ENCODE peak calls at places on chromosomes 4 and X, in six cellular contexts. D is osteocyte, X is sigmoid colon, Q is heart right ventricle, B is ovary, M is mucosa of descending colon. S is an unnamed sample.

GRCh38 chr4:6415306-6415705 is 57.1 kb downstream of the PPP2R2C start:
- DNase-seq in D (no peak), X (no peak), Q (no peak), B (no peak), M (no peak), S (no peak)

GRCh38 chr4:77996076-77996475 is 61.0 kb upstream of the FRAS1 start:
- DNase-seq in D (no peak), X (no peak), Q (no peak), B (no peak), M (no peak), S (no peak)

GRCh38 chr4:15601862-15602261 is 53.3 kb downstream of the FBXL5 start:
- DNase-seq in D (no peak), X (no peak), Q (no peak), B (no peak), M (no peak), S (no peak)

GRCh38 chr4:6458528-6458927 is 13.9 kb downstream of the PPP2R2C start:
- DNase-seq in D (no peak), X (no peak), Q (no peak), B (no peak), M (no peak), S (no peak)

GRCh38 chrX:69067841-69068240 is 97.4 kb downstream of the PJA1 start:
- DNase-seq in D (peak), X (peak), Q (no peak), B (no peak), M (no peak), S (no peak)

GRCh38 chr4:4182835-4183568 is 43.7 kb downstream of the OTOP1 start:
- DNase-seq in D (no peak), X (no peak), Q (no peak), B (no peak), M (peak), S (no peak)

GRCh38 chr4:94686086-94686485 is 71.7 kb upstream of the BMPR1B start:
- DNase-seq in D (no peak), X (no peak), Q (no peak), B (no peak), M (no peak), S (no peak)

GRCh38 chr4:23934223-23934622 is 44.4 kb upstream of the PPARGC1A start:
- DNase-seq in D (no peak), X (no peak), Q (no peak), B (no peak), M (no peak), S (no peak)

GRCh38 chr4:80492761-80493160 is 157.2 kb downstream of the CFAP299 start:
- DNase-seq in D (no peak), X (no peak), Q (no peak), B (no peak), M (peak), S (no peak)

GRCh38 chr4:109079731-109080130 is 222.7 kb downstream of the COL25A1 start:
- DNase-seq in D (no peak), X (no peak), Q (no peak), B (no peak), M (no peak), S (no peak)

GRCh38 chr4:155107059-155107458 is 101.4 kb upstream of the NPY2R start:
- DNase-seq in D (no peak), X (no peak), Q (no peak), B (no peak), M (no peak), S (no peak)

GRCh38 chr4:157576671-157577070 is 356.1 kb downstream of the GRIA2 start:
- DNase-seq in D (no peak), X (no peak), Q (no peak), B (no peak), M (no peak), S (no peak)

GRCh38 chr4:165294907-165295306 is 32.6 kb upstream of the MSMO1 start:
- DNase-seq in D (no peak), X (no peak), Q (no peak), B (no peak), M (no peak), S (no peak)

GRCh38 chr4:21452931-21453330 is 495.6 kb downstream of the KCNIP4 start:
- DNase-seq in D (no peak), X (no peak), Q (no peak), B (no peak), M (no peak), S (no peak)

GRCh38 chr4:8307714-8308113 is 38.2 kb downstream of the HTRA3 start:
- DNase-seq in D (no peak), X (peak), Q (no peak), B (no peak), M (no peak), S (no peak)

GRCh38 chr4:156475322-156475721 is 496.3 kb downstream of the PDGFC start:
- DNase-seq in D (no peak), X (no peak), Q (no peak), B (no peak), M (peak), S (no peak)

GRCh38 chrX:18471296-18471695 is 45.9 kb downstream of the CDKL5 start:
- DNase-seq in D (no peak), X (no peak), Q (no peak), B (no peak), M (no peak), S (no peak)

GRCh38 chr4:476501-476900 is 22.5 kb downstream of the ZNF721 start:
- DNase-seq in D (no peak), X (no peak), Q (no peak), B (no peak), M (no peak), S (no peak)

GRCh38 chr4:88008133-88008621 is 742 bp downstream of the PKD2 start:
- DNase-seq in D (no peak), X (peak), Q (peak), B (peak), M (peak), S (no peak)

GRCh38 chr4:81470456-81471327 is 1.0 kb downstream of the RASGEF1B start:
- DNase-seq in D (no peak), X (peak), Q (peak), B (no peak), M (peak), S (peak)

GRCh38 chr4:5051210-5051691 is at the start of gene STK32B:
- DNase-seq in D (peak), X (peak), Q (peak), B (peak), M (peak), S (peak)

GRCh38 chr4:74072739-74073138 is 26.3 kb downstream of the CXCL2 start:
- DNase-seq in D (no peak), X (no peak), Q (no peak), B (no peak), M (no peak), S (no peak)

GRCh38 chrX:46636223-46636622 is 62.7 kb downstream of the CHST7 start:
- DNase-seq in D (no peak), X (no peak), Q (no peak), B (no peak), M (no peak), S (peak)

GRCh38 chr4:87108142-87108546 is 112.3 kb downstream of the KLHL8 start:
- DNase-seq in D (no peak), X (peak), Q (peak), B (no peak), M (no peak), S (no peak)

GRCh38 chr4:26372525-26373172 is 51.8 kb downstream of the RBPJ start:
- DNase-seq in D (no peak), X (no peak), Q (peak), B (no peak), M (peak), S (no peak)

GRCh38 chr4:110292994-110293744 is 94.8 kb upstream of the ELOVL6 start:
- DNase-seq in D (no peak), X (no peak), Q (no peak), B (no peak), M (no peak), S (no peak)

GRCh38 chrX:7133036-7133412 is 14.5 kb upstream of the STS start:
- DNase-seq in D (no peak), X (no peak), Q (peak), B (no peak), M (no peak), S (no peak)

GRCh38 chr4:80361329-80361900 is 25.9 kb downstream of the CFAP299 start:
- DNase-seq in D (no peak), X (no peak), Q (no peak), B (no peak), M (no peak), S (no peak)

GRCh38 chr4:19748911-19749473 is 502.7 kb upstream of the SLIT2 start:
- DNase-seq in D (no peak), X (no peak), Q (no peak), B (no peak), M (peak), S (no peak)

GRCh38 chr4:100722133-100722532 is 204.3 kb upstream of the EMCN start:
- DNase-seq in D (no peak), X (no peak), Q (no peak), B (no peak), M (no peak), S (no peak)

GRCh38 chrX:29071525-29071924 is 484.3 kb downstream of the IL1RAPL1 start:
- DNase-seq in D (no peak), X (no peak), Q (no peak), B (no peak), M (no peak), S (no peak)

GRCh38 chr4:5292091-5292490 is 240.8 kb downstream of the STK32B start:
- DNase-seq in D (no peak), X (no peak), Q (no peak), B (no peak), M (no peak), S (no peak)

GRCh38 chrX:120791013-120791643 is 84.5 kb downstream of the CT47B1 start:
- DNase-seq in D (no peak), X (peak), Q (peak), B (peak), M (peak), S (no peak)

GRCh38 chrX:56800307-56800706 is 71.3 kb downstream of the NBDY start:
- DNase-seq in D (no peak), X (no peak), Q (no peak), B (no peak), M (no peak), S (no peak)

GRCh38 chrX:56800801-56801200 is 71.8 kb downstream of the NBDY start:
- DNase-seq in D (no peak), X (no peak), Q (no peak), B (no peak), M (peak), S (no peak)

GRCh38 chrX:56797966-56798711 is 69.1 kb downstream of the NBDY start:
- DNase-seq in D (peak), X (peak), Q (no peak), B (no peak), M (no peak), S (no peak)

GRCh38 chrX:56796641-56797395 is 67.8 kb downstream of the NBDY start:
- DNase-seq in D (no peak), X (peak), Q (no peak), B (no peak), M (no peak), S (no peak)

DNA sequence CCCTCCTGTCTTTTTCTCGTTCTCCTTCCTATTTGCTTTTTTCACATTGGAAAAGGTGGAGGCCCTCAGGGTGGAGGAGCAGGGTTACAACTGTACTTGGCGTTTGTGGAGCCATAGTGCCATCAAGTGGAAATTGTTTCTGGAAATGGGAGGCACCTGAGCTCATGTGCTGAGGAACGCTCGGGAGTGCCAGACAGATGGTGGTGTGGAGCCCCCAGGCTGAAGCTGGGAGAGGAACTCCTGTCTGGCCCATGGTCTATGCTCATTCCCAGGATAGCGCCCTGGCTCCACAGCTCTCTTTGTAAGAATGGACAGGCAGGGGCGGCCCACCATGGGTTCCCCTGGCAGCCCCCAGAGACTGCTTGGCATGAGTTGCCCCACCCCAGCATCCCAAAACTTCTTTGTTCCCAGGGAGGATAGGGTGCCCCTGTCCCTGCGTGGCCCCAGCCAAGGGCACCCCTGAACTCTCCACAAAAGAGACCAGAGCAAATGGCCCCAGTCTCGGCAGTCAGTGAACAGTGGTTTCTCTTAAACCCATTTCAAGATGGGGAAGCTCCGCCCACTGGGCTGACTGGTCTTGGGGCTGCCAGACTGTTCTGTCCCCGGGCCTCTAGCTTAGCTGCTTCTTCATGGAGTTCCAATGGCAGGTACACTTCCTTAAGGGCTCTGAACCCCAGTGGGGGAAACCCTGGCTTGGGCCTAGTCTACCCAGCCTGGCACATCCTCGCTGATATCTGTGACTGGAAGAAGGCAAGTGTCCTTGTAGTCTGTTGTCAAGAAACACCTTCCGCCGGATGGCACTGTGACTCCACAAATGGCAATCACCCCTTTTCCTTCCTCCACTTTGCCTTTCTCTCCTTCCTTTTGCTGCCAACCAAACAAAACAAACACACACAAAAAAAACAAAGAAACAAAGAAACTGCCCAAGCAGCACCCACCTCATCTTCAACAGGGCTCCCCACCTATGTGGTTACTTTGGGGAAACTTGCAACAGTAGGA is 70.1 kb downstream of the NBDY start:
- DNase-seq in D (peak), X (no peak), Q (no peak), B (no peak), M (no peak), S (no peak)
- TF ChIP-seq CTCF in D (no peak), X (no peak), Q (no peak), B (no peak), M (no peak), S (no peak)

GRCh38 chrX:70554081-70554480 is 109.4 kb downstream of the DLG3 start:
- DNase-seq in D (no peak), X (no peak), Q (no peak), B (no peak), M (no peak), S (no peak)
- TF ChIP-seq CTCF in D (peak), X (no peak), Q (peak), B (peak), M (no peak), S (no peak)

GRCh38 chr4:180960758-180961401 is 1282.3 kb upstream of the TENM3 start:
- DNase-seq in D (no peak), X (no peak), Q (no peak), B (no peak), M (no peak), S (no peak)
- TF ChIP-seq CTCF in D (peak), X (no peak), Q (no peak), B (no peak), M (no peak), S (no peak)

GRCh38 chr4:173748353-173748752 is 218.3 kb upstream of the HAND2 start:
- DNase-seq in D (no peak), X (no peak), Q (no peak), B (no peak), M (peak), S (no peak)
- TF ChIP-seq CTCF in D (no peak), X (no peak), Q (peak), B (no peak), M (no peak), S (no peak)

GRCh38 chr4:104395219-104395618 is 99.5 kb downstream of the CXXC4 start:
- DNase-seq in D (no peak), X (no peak), Q (no peak), B (no peak), M (no peak), S (no peak)

GRCh38 chr4:104393649-104394048 is 101.0 kb downstream of the CXXC4 start:
- DNase-seq in D (no peak), X (no peak), Q (no peak), B (no peak), M (no peak), S (no peak)

DNA sequence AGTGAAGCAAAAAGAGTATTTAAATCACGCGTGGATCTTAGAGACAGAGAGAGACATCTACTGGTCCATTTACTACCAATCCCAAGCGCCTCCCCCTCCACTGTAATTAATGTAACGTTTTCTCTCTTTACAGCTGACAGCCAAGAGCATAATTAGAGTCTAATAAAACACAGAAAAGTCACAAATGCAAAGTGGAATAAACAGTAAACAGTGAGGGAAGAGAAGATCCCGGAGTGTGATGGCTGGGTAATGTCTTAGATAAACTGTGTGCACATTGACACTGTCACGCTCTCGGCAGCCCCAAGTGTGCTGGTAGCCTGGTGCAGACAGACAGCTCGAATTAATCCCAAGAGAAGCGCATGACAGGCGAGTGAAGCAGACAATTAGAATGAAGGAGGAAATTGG is 100.3 kb downstream of the CXXC4 start:
- DNase-seq in D (no peak), X (no peak), Q (no peak), B (no peak), M (no peak), S (no peak)
- TF ChIP-seq CTCF in D (no peak), X (no peak), Q (no peak), B (no peak), M (no peak), S (no peak)

GRCh38 chr4:186021461-186022167 is 47.3 kb upstream of the TLR3 start:
- DNase-seq in D (peak), X (no peak), Q (peak), B (peak), M (peak), S (no peak)
- TF ChIP-seq CTCF in D (peak), X (peak), Q (peak), B (peak), M (peak), S (no peak)

S was measured in natural killer cell.